ENCODE peak calls at places on chromosomes 2 and 18, in nine cellular contexts. One of them, this sample, is unnamed.

GRCh38 chr2:232117413-232117812 is 155.9 kb downstream of the DIS3L2 start:
- DNase-seq in body of pancreas: no peak
- DNase-seq in colonic mucosa: no peak
- DNase-seq in Peyer's patch: no peak
- DNase-seq in mesenchymal stem cell: peak; percentile 3
- DNase-seq in right atrium auricular region: no peak
- DNase-seq in PC-3: no peak
- DNase-seq in stomach: no peak
- DNase-seq in dorsolateral prefrontal cortex: no peak
- DNase-seq in this sample: no peak

GRCh38 chr2:167336213-167336612 is 447.9 kb downstream of the XIRP2 start:
- DNase-seq in body of pancreas: no peak
- DNase-seq in stomach: no peak
- DNase-seq in mesenchymal stem cell: no peak
- DNase-seq in PC-3: no peak
- DNase-seq in Peyer's patch: no peak
- DNase-seq in dorsolateral prefrontal cortex: no peak
- DNase-seq in colonic mucosa: no peak
- DNase-seq in right atrium auricular region: no peak
- DNase-seq in this sample: no peak

GRCh38 chr2:128317186-128317897 is 1.3 kb downstream of the HS6ST1 start:
- DNase-seq in Peyer's patch: peak; percentile 81
- DNase-seq in right atrium auricular region: peak; percentile 59
- DNase-seq in colonic mucosa: peak; percentile 40
- DNase-seq in stomach: peak; percentile 43
- DNase-seq in body of pancreas: peak; percentile 55
- DNase-seq in PC-3: no peak
- DNase-seq in dorsolateral prefrontal cortex: no peak
- DNase-seq in mesenchymal stem cell: no peak
- DNase-seq in this sample: no peak

GRCh38 chr2:230674930-230675672 is 37.5 kb upstream of the CAB39 start:
- DNase-seq in dorsolateral prefrontal cortex: no peak
- DNase-seq in stomach: no peak
- DNase-seq in right atrium auricular region: no peak
- DNase-seq in Peyer's patch: no peak
- DNase-seq in mesenchymal stem cell: no peak
- DNase-seq in colonic mucosa: no peak
- DNase-seq in body of pancreas: no peak
- DNase-seq in PC-3: no peak
- DNase-seq in this sample: no peak

GRCh38 chr18:12701161-12701560 is 1.4 kb downstream of the CEP76 start:
- DNase-seq in right atrium auricular region: no peak
- DNase-seq in colonic mucosa: no peak
- DNase-seq in body of pancreas: no peak
- DNase-seq in Peyer's patch: no peak
- DNase-seq in mesenchymal stem cell: no peak
- DNase-seq in stomach: no peak
- DNase-seq in PC-3: peak; percentile 37
- DNase-seq in dorsolateral prefrontal cortex: no peak
- DNase-seq in this sample: no peak

GRCh38 chr2:173448938-173449471 is 94.3 kb downstream of the CDCA7 start:
- DNase-seq in stomach: peak; percentile 84
- DNase-seq in mesenchymal stem cell: peak; percentile 82
- DNase-seq in Peyer's patch: peak; percentile 92
- DNase-seq in PC-3: peak; percentile 95
- DNase-seq in colonic mucosa: peak; percentile 93
- DNase-seq in dorsolateral prefrontal cortex: no peak
- DNase-seq in body of pancreas: peak; percentile 79
- DNase-seq in right atrium auricular region: peak; percentile 77
- DNase-seq in this sample: peak; percentile 39

GRCh38 chr2:130353291-130354134 is 2.3 kb upstream of the PTPN18 start:
- DNase-seq in colonic mucosa: no peak
- DNase-seq in dorsolateral prefrontal cortex: no peak
- DNase-seq in right atrium auricular region: no peak
- DNase-seq in Peyer's patch: no peak
- DNase-seq in mesenchymal stem cell: peak; percentile 22
- DNase-seq in body of pancreas: no peak
- DNase-seq in stomach: no peak
- DNase-seq in PC-3: no peak
- DNase-seq in this sample: no peak

GRCh38 chr2:6929196-6929874 is 12.1 kb downstream of the RNF144A start:
- DNase-seq in dorsolateral prefrontal cortex: no peak
- DNase-seq in PC-3: peak; percentile 18
- DNase-seq in body of pancreas: no peak
- DNase-seq in stomach: no peak
- DNase-seq in right atrium auricular region: no peak
- DNase-seq in colonic mucosa: no peak
- DNase-seq in Peyer's patch: no peak
- DNase-seq in mesenchymal stem cell: no peak
- DNase-seq in this sample: no peak

GRCh38 chr2:237643066-237643465 is 15.7 kb downstream of the LRRFIP1 start:
- DNase-seq in mesenchymal stem cell: no peak
- DNase-seq in PC-3: no peak
- DNase-seq in colonic mucosa: no peak
- DNase-seq in stomach: no peak
- DNase-seq in right atrium auricular region: no peak
- DNase-seq in dorsolateral prefrontal cortex: no peak
- DNase-seq in Peyer's patch: peak; percentile 35
- DNase-seq in body of pancreas: no peak
- DNase-seq in this sample: no peak

GRCh38 chr2:218022131-218022850 is 19.5 kb upstream of the TNS1 start:
- DNase-seq in body of pancreas: peak; percentile 4
- DNase-seq in right atrium auricular region: no peak
- DNase-seq in stomach: no peak
- DNase-seq in colonic mucosa: no peak
- DNase-seq in PC-3: no peak
- DNase-seq in mesenchymal stem cell: no peak
- DNase-seq in dorsolateral prefrontal cortex: no peak
- DNase-seq in Peyer's patch: peak; percentile 18
- DNase-seq in this sample: no peak

GRCh38 chr2:148553332-148553887 is 91.1 kb upstream of the EPC2 start:
- DNase-seq in stomach: no peak
- DNase-seq in colonic mucosa: no peak
- DNase-seq in Peyer's patch: no peak
- DNase-seq in mesenchymal stem cell: no peak
- DNase-seq in dorsolateral prefrontal cortex: no peak
- DNase-seq in body of pancreas: no peak
- DNase-seq in right atrium auricular region: no peak
- DNase-seq in PC-3: no peak
- DNase-seq in this sample: no peak
- H3K27ac ChIP-seq in stomach: no peak overlapping the region
- H3K27ac ChIP-seq in colonic mucosa: no peak overlapping the region
- H3K27ac ChIP-seq in Peyer's patch: peak overlapping the region; percentile 35
- H3K27ac ChIP-seq in mesenchymal stem cell: no peak overlapping the region
- H3K27ac ChIP-seq in dorsolateral prefrontal cortex: no peak overlapping the region
- H3K27ac ChIP-seq in body of pancreas: no peak overlapping the region
- H3K27ac ChIP-seq in right atrium auricular region: no peak overlapping the region
- H3K27ac ChIP-seq in PC-3: no peak overlapping the region
- H3K27ac ChIP-seq in this sample: peak overlapping the region; percentile 44

GRCh38 chr2:101860157-101860556 is 131.6 kb upstream of the IL1R2 start:
- DNase-seq in mesenchymal stem cell: no peak
- DNase-seq in Peyer's patch: no peak
- DNase-seq in right atrium auricular region: no peak
- DNase-seq in colonic mucosa: no peak
- DNase-seq in body of pancreas: no peak
- DNase-seq in stomach: no peak
- DNase-seq in dorsolateral prefrontal cortex: no peak
- DNase-seq in PC-3: no peak
- DNase-seq in this sample: no peak
- H3K27ac ChIP-seq in mesenchymal stem cell: no peak overlapping the region
- H3K27ac ChIP-seq in Peyer's patch: no peak overlapping the region
- H3K27ac ChIP-seq in right atrium auricular region: no peak overlapping the region
- H3K27ac ChIP-seq in colonic mucosa: no peak overlapping the region
- H3K27ac ChIP-seq in body of pancreas: no peak overlapping the region
- H3K27ac ChIP-seq in stomach: no peak overlapping the region
- H3K27ac ChIP-seq in dorsolateral prefrontal cortex: peak overlapping the region; percentile 42
- H3K27ac ChIP-seq in PC-3: no peak overlapping the region
- H3K27ac ChIP-seq in this sample: no peak overlapping the region

GRCh38 chr2:88827821-88828220 is 136.3 kb downstream of the RPIA start:
- DNase-seq in stomach: no peak
- DNase-seq in Peyer's patch: no peak
- DNase-seq in body of pancreas: no peak
- DNase-seq in dorsolateral prefrontal cortex: no peak
- DNase-seq in colonic mucosa: no peak
- DNase-seq in right atrium auricular region: no peak
- DNase-seq in PC-3: no peak
- DNase-seq in mesenchymal stem cell: no peak
- DNase-seq in this sample: no peak

GRCh38 chr2:88828397-88829137 is 137.1 kb downstream of the RPIA start:
- DNase-seq in right atrium auricular region: no peak
- DNase-seq in Peyer's patch: no peak
- DNase-seq in stomach: no peak
- DNase-seq in dorsolateral prefrontal cortex: no peak
- DNase-seq in PC-3: no peak
- DNase-seq in colonic mucosa: no peak
- DNase-seq in mesenchymal stem cell: no peak
- DNase-seq in body of pancreas: no peak
- DNase-seq in this sample: no peak

GRCh38 chr2:88831792-88832248 is 140.3 kb downstream of the RPIA start:
- DNase-seq in colonic mucosa: peak; percentile 76
- DNase-seq in mesenchymal stem cell: no peak
- DNase-seq in dorsolateral prefrontal cortex: no peak
- DNase-seq in right atrium auricular region: no peak
- DNase-seq in PC-3: peak; percentile 25
- DNase-seq in Peyer's patch: peak; percentile 93
- DNase-seq in stomach: peak; percentile 65
- DNase-seq in body of pancreas: peak; percentile 47
- DNase-seq in this sample: peak; percentile 14

GRCh38 chr2:88831071-88831791 is 139.8 kb downstream of the RPIA start:
- DNase-seq in mesenchymal stem cell: no peak
- DNase-seq in right atrium auricular region: no peak
- DNase-seq in Peyer's patch: no peak
- DNase-seq in PC-3: peak; percentile 30
- DNase-seq in stomach: no peak
- DNase-seq in body of pancreas: no peak
- DNase-seq in colonic mucosa: no peak
- DNase-seq in dorsolateral prefrontal cortex: no peak
- DNase-seq in this sample: no peak

DNA sequence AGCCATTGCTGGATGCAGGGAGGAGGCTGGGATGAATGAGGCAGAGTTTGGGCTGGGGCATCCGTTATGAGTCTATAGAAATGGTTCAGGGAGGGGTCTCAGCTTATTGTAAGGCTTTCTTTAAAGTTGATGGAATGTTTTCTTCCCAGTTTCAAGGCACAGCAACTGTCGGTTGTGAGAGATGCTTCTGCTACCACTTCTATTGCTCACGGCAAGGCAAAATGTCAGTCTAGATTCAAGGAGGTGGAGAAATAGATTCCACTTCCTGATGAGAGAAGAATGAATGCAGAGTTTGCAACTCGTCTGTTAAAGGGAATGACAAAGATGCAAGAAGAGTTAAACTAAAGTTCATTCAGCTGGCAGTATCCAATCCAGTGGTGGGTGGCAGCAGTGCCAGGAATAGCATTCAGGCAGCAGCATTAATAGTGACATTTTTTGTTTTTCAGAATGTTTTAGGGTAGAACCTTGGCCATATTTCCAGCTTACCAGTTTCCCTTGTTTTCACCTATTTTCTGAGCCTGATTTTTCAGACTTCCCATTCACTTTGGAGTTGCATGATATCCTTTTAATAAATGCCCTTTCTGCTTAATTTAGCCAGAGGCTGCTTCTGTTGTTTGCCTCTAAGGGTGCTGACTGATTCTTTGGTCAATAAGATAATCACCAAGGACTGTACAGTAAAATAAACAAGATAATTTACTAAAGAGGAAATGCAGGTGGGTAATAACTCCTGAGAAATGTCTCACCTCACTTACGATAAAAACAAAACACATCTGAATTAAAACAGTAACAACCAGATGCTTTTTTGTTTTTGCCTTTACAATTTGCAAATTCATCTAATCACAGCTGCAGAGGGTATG is 138.4 kb downstream of the RPIA start:
- DNase-seq in stomach: no peak
- DNase-seq in dorsolateral prefrontal cortex: no peak
- DNase-seq in body of pancreas: no peak
- DNase-seq in right atrium auricular region: no peak
- DNase-seq in PC-3: no peak
- DNase-seq in Peyer's patch: no peak
- DNase-seq in mesenchymal stem cell: no peak
- DNase-seq in colonic mucosa: no peak
- DNase-seq in this sample: no peak
- H3K27ac ChIP-seq in stomach: no peak overlapping the region
- H3K27ac ChIP-seq in dorsolateral prefrontal cortex: no peak overlapping the region
- H3K27ac ChIP-seq in body of pancreas: no peak overlapping the region
- H3K27ac ChIP-seq in right atrium auricular region: no peak overlapping the region
- H3K27ac ChIP-seq in PC-3: no peak overlapping the region
- H3K27ac ChIP-seq in Peyer's patch: no peak overlapping the region
- H3K27ac ChIP-seq in mesenchymal stem cell: no peak overlapping the region
- H3K27ac ChIP-seq in colonic mucosa: no peak overlapping the region
- H3K27ac ChIP-seq in this sample: no peak overlapping the region

GRCh38 chr18:58714259-58714658 is 43.0 kb downstream of the MALT1 start:
- DNase-seq in body of pancreas: no peak
- DNase-seq in dorsolateral prefrontal cortex: no peak
- DNase-seq in right atrium auricular region: no peak
- DNase-seq in mesenchymal stem cell: no peak
- DNase-seq in stomach: no peak
- DNase-seq in PC-3: no peak
- DNase-seq in Peyer's patch: no peak
- DNase-seq in colonic mucosa: no peak
- DNase-seq in this sample: no peak

GRCh38 chr18:58714821-58715220 is 43.6 kb downstream of the MALT1 start:
- DNase-seq in Peyer's patch: no peak
- DNase-seq in stomach: no peak
- DNase-seq in dorsolateral prefrontal cortex: no peak
- DNase-seq in colonic mucosa: no peak
- DNase-seq in PC-3: no peak
- DNase-seq in right atrium auricular region: no peak
- DNase-seq in body of pancreas: no peak
- DNase-seq in mesenchymal stem cell: no peak
- DNase-seq in this sample: no peak

GRCh38 chr18:58716046-58716766 is 44.9 kb downstream of the MALT1 start:
- DNase-seq in dorsolateral prefrontal cortex: no peak
- DNase-seq in PC-3: no peak
- DNase-seq in stomach: no peak
- DNase-seq in right atrium auricular region: no peak
- DNase-seq in Peyer's patch: no peak
- DNase-seq in mesenchymal stem cell: peak; percentile 67
- DNase-seq in body of pancreas: no peak
- DNase-seq in colonic mucosa: no peak
- DNase-seq in this sample: no peak

GRCh38 chr18:58712930-58713329 is 41.7 kb downstream of the MALT1 start:
- DNase-seq in colonic mucosa: no peak
- DNase-seq in dorsolateral prefrontal cortex: no peak
- DNase-seq in stomach: no peak
- DNase-seq in mesenchymal stem cell: no peak
- DNase-seq in body of pancreas: no peak
- DNase-seq in Peyer's patch: no peak
- DNase-seq in PC-3: no peak
- DNase-seq in right atrium auricular region: no peak
- DNase-seq in this sample: no peak

DNA sequence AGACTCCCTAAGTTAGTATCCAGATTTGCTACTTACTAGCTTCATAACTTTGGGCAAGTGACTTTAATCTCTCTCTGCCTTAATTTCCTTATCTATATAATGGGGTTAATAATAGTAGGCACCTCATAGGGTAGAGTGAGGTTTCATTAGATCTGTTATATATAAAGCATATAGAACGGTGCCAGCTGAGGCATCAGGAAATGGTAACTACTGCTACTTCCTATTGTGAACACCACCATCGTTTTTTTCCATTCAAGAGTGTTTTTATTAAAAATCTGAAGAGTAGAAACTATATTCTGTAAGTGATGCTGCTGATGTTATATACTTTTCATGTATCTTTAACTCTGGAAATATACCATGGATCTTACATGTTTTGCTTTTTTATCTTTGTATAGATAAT is 44.3 kb downstream of the MALT1 start:
- DNase-seq in Peyer's patch: no peak
- DNase-seq in right atrium auricular region: no peak
- DNase-seq in mesenchymal stem cell: no peak
- DNase-seq in dorsolateral prefrontal cortex: no peak
- DNase-seq in PC-3: no peak
- DNase-seq in colonic mucosa: no peak
- DNase-seq in body of pancreas: no peak
- DNase-seq in stomach: no peak
- DNase-seq in this sample: no peak
- H3K27ac ChIP-seq in Peyer's patch: no peak overlapping the region
- H3K27ac ChIP-seq in right atrium auricular region: no peak overlapping the region
- H3K27ac ChIP-seq in mesenchymal stem cell: no peak overlapping the region
- H3K27ac ChIP-seq in dorsolateral prefrontal cortex: no peak overlapping the region
- H3K27ac ChIP-seq in PC-3: no peak overlapping the region
- H3K27ac ChIP-seq in colonic mucosa: no peak overlapping the region
- H3K27ac ChIP-seq in body of pancreas: no peak overlapping the region
- H3K27ac ChIP-seq in stomach: no peak overlapping the region
- H3K27ac ChIP-seq in this sample: peak overlapping the region; percentile 7